ENCODE peak calls at places on chromosomes 5 and 9, in eight cellular contexts. I, E, M, P, Q, D, U and L are unnamed samples. For H3K4me1, the result is how much of the 10 kb centered on the place peaks cover.

GRCh38 chr5:169778622-169779596 is 141.8 kb downstream of the DOCK2 start:
- DNase-seq in I (no peak), E (no peak), M (no peak), P (no peak), Q (no peak), D (no peak), U (no peak), L (no peak)

GRCh38 chr5:135547590-135548254 is 12.0 kb upstream of the NEUROG1 start:
- DNase-seq in I (no peak), E (no peak), M (no peak), P (no peak), Q (no peak), D (no peak), U (no peak), L (no peak)

GRCh38 chr9:23707249-23707648 is 118.8 kb downstream of the ELAVL2 start:
- DNase-seq in I (no peak), E (no peak), M (no peak), P (no peak), Q (no peak), D (no peak), U (no peak), L (no peak)

GRCh38 chr9:97535771-97536170 is 34.3 kb downstream of the TMOD1 start:
- DNase-seq in I (no peak), E (peak), M (no peak), P (no peak), Q (no peak), D (no peak), U (no peak), L (no peak)

GRCh38 chr9:129697956-129698757 is 32.7 kb downstream of the PRRX2 start:
- DNase-seq in I (no peak), E (peak), M (no peak), P (no peak), Q (peak), D (no peak), U (no peak), L (no peak)

GRCh38 chr5:141349917-141350619 is at the start of gene PCDHGB1:
- DNase-seq in I (peak), E (peak), M (no peak), P (no peak), Q (no peak), D (no peak), U (no peak), L (peak)

GRCh38 chr9:80952523-80952922 is 736.8 kb downstream of the TLE1 start:
- DNase-seq in I (no peak), E (no peak), M (no peak), P (no peak), Q (no peak), D (no peak), U (no peak), L (no peak)

GRCh38 chr9:72428329-72428728 is 63.3 kb upstream of the ZFAND5 start:
- DNase-seq in I (no peak), E (no peak), M (no peak), P (no peak), Q (no peak), D (no peak), U (no peak), L (no peak)

GRCh38 chr5:41871866-41872265 is 1.6 kb upstream of the OXCT1 start:
- DNase-seq in I (peak), E (peak), M (peak), P (no peak), Q (peak), D (peak), U (no peak), L (no peak)

GRCh38 chr9:27385606-27386005 is 88.7 kb upstream of the EQTN start:
- DNase-seq in I (no peak), E (peak), M (peak), P (no peak), Q (no peak), D (peak), U (no peak), L (no peak)

GRCh38 chr5:150152636-150153462 is 2.8 kb downstream of the PDGFRB start:
- DNase-seq in I (peak), E (no peak), M (no peak), P (no peak), Q (no peak), D (no peak), U (no peak), L (no peak)

DNA sequence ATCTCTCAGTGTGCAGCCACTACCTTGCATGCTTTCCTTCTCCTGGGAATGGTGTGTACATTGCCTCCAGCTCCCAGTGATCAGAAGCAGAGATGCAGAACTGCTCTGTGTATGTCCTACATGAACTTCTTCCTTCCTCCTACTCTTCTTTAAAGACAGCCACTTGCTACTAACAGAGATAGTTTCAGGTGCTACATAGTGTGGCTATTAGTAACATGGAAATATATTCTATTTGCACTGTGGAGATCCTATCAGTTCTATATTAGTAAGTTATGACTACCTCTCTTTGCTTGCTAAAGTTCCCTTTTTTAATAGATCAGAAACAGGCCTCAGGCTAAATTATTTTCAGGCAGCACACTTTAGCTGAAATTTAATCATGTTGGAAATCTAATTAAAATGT is 64.3 kb upstream of the TNFSF8 start:
- DNase-seq in I (no peak), E (no peak), M (no peak), P (no peak), Q (no peak), D (no peak), U (no peak), L (no peak)
- H3K4me1 ChIP-seq in I (under half), E (under half), M (under half), P (under half), Q (under half), D (under half), U (under half), L (under half)

GRCh38 chr9:78026947-78027346 is 4.7 kb downstream of the GNAQ start:
- DNase-seq in I (no peak), E (no peak), M (no peak), P (no peak), Q (no peak), D (no peak), U (no peak), L (no peak)
- H3K4me3 ChIP-seq in I (no peak), E (no peak), M (no peak), P (no peak), Q (no peak), D (no peak), U (no peak), L (no peak)

GRCh38 chr5:126543009-126543408 is 52.0 kb downstream of the ALDH7A1 start:
- DNase-seq in I (no peak), E (no peak), M (no peak), P (no peak), Q (no peak), D (no peak), U (no peak), L (no peak)
- TF ChIP-seq POLR2A in I (no peak), E (no peak), M (no peak), P (no peak), Q (no peak), D (no peak), U (no peak), L (no peak)

GRCh38 chr5:33793836-33794549 is 97.8 kb downstream of the ADAMTS12 start:
- DNase-seq in I (no peak), E (no peak), M (no peak), P (no peak), Q (no peak), D (no peak), U (no peak), L (peak)

GRCh38 chr5:33792559-33792958 is 99.2 kb downstream of the ADAMTS12 start:
- DNase-seq in I (no peak), E (no peak), M (no peak), P (no peak), Q (no peak), D (no peak), U (no peak), L (no peak)

GRCh38 chr5:33800221-33800950 is 91.4 kb downstream of the ADAMTS12 start:
- DNase-seq in I (no peak), E (no peak), M (no peak), P (no peak), Q (no peak), D (no peak), U (no peak), L (no peak)

GRCh38 chr5:33794550-33795300 is 97.1 kb downstream of the ADAMTS12 start:
- DNase-seq in I (no peak), E (no peak), M (no peak), P (no peak), Q (no peak), D (no peak), U (no peak), L (no peak)

GRCh38 chr5:33795532-33795931 is 96.3 kb downstream of the ADAMTS12 start:
- DNase-seq in I (no peak), E (no peak), M (no peak), P (no peak), Q (no peak), D (no peak), U (no peak), L (no peak)
- H3K4me1 ChIP-seq in I (under half), E (under half), M (under half), P (under half), Q (under half), D (under half), U (under half), L (under half)

GRCh38 chr5:139658501-139658927 is 10.4 kb downstream of the CXXC5 start:
- DNase-seq in I (no peak), E (peak), M (no peak), P (no peak), Q (no peak), D (no peak), U (peak), L (no peak)

GRCh38 chr5:139659673-139660072 is 11.5 kb downstream of the CXXC5 start:
- DNase-seq in I (no peak), E (no peak), M (no peak), P (no peak), Q (no peak), D (no peak), U (no peak), L (no peak)

GRCh38 chr5:139660916-139661814 is 13.0 kb downstream of the CXXC5 start:
- DNase-seq in I (peak), E (peak), M (peak), P (peak), Q (peak), D (peak), U (peak), L (peak)

GRCh38 chr5:139658928-139659667 is 10.9 kb downstream of the CXXC5 start:
- DNase-seq in I (no peak), E (peak), M (peak), P (no peak), Q (peak), D (no peak), U (peak), L (peak)

GRCh38 chr5:139660105-139660915 is 12.2 kb downstream of the CXXC5 start:
- DNase-seq in I (no peak), E (peak), M (peak), P (peak), Q (peak), D (peak), U (no peak), L (peak)
- H3K4me3 ChIP-seq in I (peak), E (no peak), M (peak), P (peak), Q (peak), D (peak), U (peak), L (no peak)